ENCODE peak calls at places on chromosomes 1 and 21, in six cellular contexts. One of them, this sample, is unnamed.

GRCh38 chr1:101238041-101238515 is 1.3 kb downstream of the S1PR1 start:
- DNase-seq in stomach: no peak
- DNase-seq in heart left ventricle: no peak
- DNase-seq in NB4: no peak
- DNase-seq in HepG2: no peak
- DNase-seq in tibial artery: no peak
- DNase-seq in this sample: no peak

GRCh38 chr1:236808564-236809130 is 13.6 kb downstream of the MTR start:
- DNase-seq in stomach: no peak
- DNase-seq in heart left ventricle: no peak
- DNase-seq in NB4: no peak
- DNase-seq in HepG2: peak
- DNase-seq in tibial artery: no peak
- DNase-seq in this sample: no peak

GRCh38 chr1:234734412-234734835 is 124.4 kb upstream of the IRF2BP2 start:
- DNase-seq in stomach: no peak
- DNase-seq in heart left ventricle: no peak
- DNase-seq in NB4: no peak
- DNase-seq in HepG2: no peak
- DNase-seq in tibial artery: no peak
- DNase-seq in this sample: no peak

GRCh38 chr21:28516996-28517592 is 475.6 kb downstream of the LTN1 start:
- DNase-seq in stomach: peak
- DNase-seq in heart left ventricle: peak
- DNase-seq in NB4: peak
- DNase-seq in HepG2: peak
- DNase-seq in tibial artery: peak
- DNase-seq in this sample: peak

GRCh38 chr1:112704908-112705627 is 1.9 kb downstream of the RHOC start:
- DNase-seq in stomach: peak
- DNase-seq in heart left ventricle: peak
- DNase-seq in NB4: peak
- DNase-seq in HepG2: peak
- DNase-seq in tibial artery: peak
- DNase-seq in this sample: peak

GRCh38 chr1:163069142-163069541 is at the start of gene RGS4:
- DNase-seq in stomach: peak
- DNase-seq in heart left ventricle: peak
- DNase-seq in NB4: peak
- DNase-seq in HepG2: peak
- DNase-seq in tibial artery: peak
- DNase-seq in this sample: peak

GRCh38 chr1:207172885-207173284 is 68.9 kb downstream of the C4BPA start:
- DNase-seq in stomach: no peak
- DNase-seq in heart left ventricle: no peak
- DNase-seq in NB4: peak
- DNase-seq in HepG2: no peak
- DNase-seq in tibial artery: no peak
- DNase-seq in this sample: no peak

GRCh38 chr1:107536266-107536665 is 395.4 kb downstream of the NTNG1 start:
- DNase-seq in stomach: peak
- DNase-seq in heart left ventricle: no peak
- DNase-seq in NB4: no peak
- DNase-seq in HepG2: no peak
- DNase-seq in tibial artery: no peak
- DNase-seq in this sample: peak

GRCh38 chr1:36322786-36323635 is 434 bp downstream of the EVA1B start:
- DNase-seq in stomach: peak
- DNase-seq in heart left ventricle: peak
- DNase-seq in NB4: peak
- DNase-seq in HepG2: no peak
- DNase-seq in tibial artery: peak
- DNase-seq in this sample: peak

GRCh38 chr21:25999935-26000582 is 170.5 kb downstream of the APP start:
- DNase-seq in stomach: no peak
- DNase-seq in heart left ventricle: no peak
- DNase-seq in NB4: no peak
- DNase-seq in HepG2: no peak
- DNase-seq in tibial artery: no peak
- DNase-seq in this sample: no peak

GRCh38 chr1:231918239-231919015 is 291.8 kb downstream of the DISC1 start:
- DNase-seq in stomach: no peak
- DNase-seq in heart left ventricle: no peak
- DNase-seq in NB4: no peak
- DNase-seq in HepG2: no peak
- DNase-seq in tibial artery: no peak
- DNase-seq in this sample: peak

GRCh38 chr1:61951731-61952585 is 209.7 kb downstream of the PATJ start:
- DNase-seq in stomach: no peak
- DNase-seq in heart left ventricle: no peak
- DNase-seq in NB4: no peak
- DNase-seq in HepG2: no peak
- DNase-seq in tibial artery: no peak
- DNase-seq in this sample: peak

GRCh38 chr1:3137111-3138100 is 68.4 kb downstream of the PRDM16 start:
- DNase-seq in stomach: no peak
- DNase-seq in heart left ventricle: no peak
- DNase-seq in NB4: no peak
- DNase-seq in HepG2: no peak
- DNase-seq in tibial artery: no peak
- DNase-seq in this sample: no peak

GRCh38 chr1:200279810-200280411 is 129.9 kb downstream of the ZNF281 start:
- DNase-seq in stomach: peak
- DNase-seq in heart left ventricle: no peak
- DNase-seq in NB4: peak
- DNase-seq in HepG2: peak
- DNase-seq in tibial artery: peak
- DNase-seq in this sample: peak

GRCh38 chr1:182633657-182634281 is 29.6 kb upstream of the RGS16 start:
- DNase-seq in stomach: no peak
- DNase-seq in heart left ventricle: no peak
- DNase-seq in NB4: peak
- DNase-seq in HepG2: no peak
- DNase-seq in tibial artery: no peak
- DNase-seq in this sample: no peak

GRCh38 chr1:47241114-47242113 is 9.4 kb upstream of the TAL1 start:
- DNase-seq in stomach: no peak
- DNase-seq in heart left ventricle: no peak
- DNase-seq in NB4: no peak
- DNase-seq in HepG2: no peak
- DNase-seq in tibial artery: no peak
- DNase-seq in this sample: no peak

GRCh38 chr1:227959325-227959860 is 11.7 kb upstream of the WNT9A start:
- DNase-seq in stomach: peak
- DNase-seq in heart left ventricle: no peak
- DNase-seq in NB4: no peak
- DNase-seq in HepG2: no peak
- DNase-seq in tibial artery: no peak
- DNase-seq in this sample: no peak

GRCh38 chr1:7042322-7043231 is 257.3 kb downstream of the CAMTA1 start:
- DNase-seq in stomach: no peak
- DNase-seq in heart left ventricle: no peak
- DNase-seq in NB4: peak
- DNase-seq in HepG2: peak
- DNase-seq in tibial artery: no peak
- DNase-seq in this sample: peak

GRCh38 chr1:47482783-47483182 is 44.9 kb downstream of the FOXD2 start:
- DNase-seq in stomach: no peak
- DNase-seq in heart left ventricle: no peak
- DNase-seq in NB4: peak
- DNase-seq in HepG2: no peak
- DNase-seq in tibial artery: no peak
- DNase-seq in this sample: no peak

GRCh38 chr1:30908446-30908885 is at the start of gene SDC3:
- DNase-seq in stomach: peak
- DNase-seq in heart left ventricle: no peak
- DNase-seq in NB4: no peak
- DNase-seq in HepG2: no peak
- DNase-seq in tibial artery: peak
- DNase-seq in this sample: no peak

GRCh38 chr1:219312967-219313366 is 139.3 kb downstream of the LYPLAL1 start:
- DNase-seq in stomach: no peak
- DNase-seq in heart left ventricle: no peak
- DNase-seq in NB4: no peak
- DNase-seq in HepG2: peak
- DNase-seq in tibial artery: no peak
- DNase-seq in this sample: peak

GRCh38 chr1:10796029-10796944 is at the start of gene CASZ1:
- DNase-seq in stomach: peak
- DNase-seq in heart left ventricle: peak
- DNase-seq in NB4: peak
- DNase-seq in HepG2: peak
- DNase-seq in tibial artery: peak
- DNase-seq in this sample: peak

GRCh38 chr1:102970496-102971078 is 137.7 kb downstream of the COL11A1 start:
- DNase-seq in stomach: no peak
- DNase-seq in heart left ventricle: no peak
- DNase-seq in NB4: peak
- DNase-seq in HepG2: peak
- DNase-seq in tibial artery: no peak
- DNase-seq in this sample: peak

GRCh38 chr1:99527078-99527477 is 118.8 kb upstream of the PALMD start:
- DNase-seq in stomach: no peak
- DNase-seq in heart left ventricle: no peak
- DNase-seq in NB4: peak
- DNase-seq in HepG2: peak
- DNase-seq in tibial artery: no peak
- DNase-seq in this sample: no peak

GRCh38 chr1:184621262-184621661 is 133.4 kb downstream of the EDEM3 start:
- DNase-seq in stomach: no peak
- DNase-seq in heart left ventricle: no peak
- DNase-seq in NB4: no peak
- DNase-seq in HepG2: no peak
- DNase-seq in tibial artery: peak
- DNase-seq in this sample: peak

GRCh38 chr1:161487483-161487827 is 17.8 kb upstream of the FCGR2A start:
- DNase-seq in stomach: no peak
- DNase-seq in heart left ventricle: peak
- DNase-seq in NB4: no peak
- DNase-seq in HepG2: no peak
- DNase-seq in tibial artery: peak
- DNase-seq in this sample: peak

GRCh38 chr1:6519935-6520621 is 28.6 kb upstream of the PLEKHG5 start:
- DNase-seq in stomach: no peak
- DNase-seq in heart left ventricle: no peak
- DNase-seq in NB4: peak
- DNase-seq in HepG2: no peak
- DNase-seq in tibial artery: no peak
- DNase-seq in this sample: peak

GRCh38 chr1:8415526-8416278 is 97.8 kb downstream of the SLC45A1 start:
- DNase-seq in stomach: peak
- DNase-seq in heart left ventricle: no peak
- DNase-seq in NB4: no peak
- DNase-seq in HepG2: no peak
- DNase-seq in tibial artery: no peak
- DNase-seq in this sample: no peak
- H3K4me3 ChIP-seq in stomach: no peak
- H3K4me3 ChIP-seq in heart left ventricle: no peak
- H3K4me3 ChIP-seq in NB4: no peak
- H3K4me3 ChIP-seq in HepG2: no peak
- H3K4me3 ChIP-seq in tibial artery: peak
- H3K4me3 ChIP-seq in this sample: no peak

GRCh38 chr1:87683557-87683956 is 354.9 kb downstream of the LMO4 start:
- DNase-seq in stomach: no peak
- DNase-seq in heart left ventricle: no peak
- DNase-seq in NB4: no peak
- DNase-seq in HepG2: no peak
- DNase-seq in tibial artery: no peak
- DNase-seq in this sample: no peak
- H3K4me3 ChIP-seq in stomach: peak
- H3K4me3 ChIP-seq in heart left ventricle: peak
- H3K4me3 ChIP-seq in NB4: no peak
- H3K4me3 ChIP-seq in HepG2: no peak
- H3K4me3 ChIP-seq in tibial artery: peak
- H3K4me3 ChIP-seq in this sample: peak

GRCh38 chr1:212700892-212701819 is 1.5 kb upstream of the BATF3 start:
- DNase-seq in stomach: peak
- DNase-seq in heart left ventricle: peak
- DNase-seq in NB4: peak
- DNase-seq in HepG2: no peak
- DNase-seq in tibial artery: peak
- DNase-seq in this sample: peak
- H3K4me3 ChIP-seq in stomach: peak
- H3K4me3 ChIP-seq in heart left ventricle: peak
- H3K4me3 ChIP-seq in NB4: peak
- H3K4me3 ChIP-seq in HepG2: peak
- H3K4me3 ChIP-seq in tibial artery: peak
- H3K4me3 ChIP-seq in this sample: peak

GRCh38 chr1:45583264-45583665 is 576 bp upstream of the NASP start:
- DNase-seq in stomach: peak
- DNase-seq in heart left ventricle: peak
- DNase-seq in NB4: peak
- DNase-seq in HepG2: peak
- DNase-seq in tibial artery: peak
- DNase-seq in this sample: peak

GRCh38 chr1:45585110-45585426 is 1.2 kb downstream of the NASP start:
- DNase-seq in stomach: no peak
- DNase-seq in heart left ventricle: no peak
- DNase-seq in NB4: no peak
- DNase-seq in HepG2: no peak
- DNase-seq in tibial artery: no peak
- DNase-seq in this sample: no peak

GRCh38 chr1:45583666-45584350 is at the start of gene NASP:
- DNase-seq in stomach: peak
- DNase-seq in heart left ventricle: peak
- DNase-seq in NB4: peak
- DNase-seq in HepG2: peak
- DNase-seq in tibial artery: peak
- DNase-seq in this sample: peak

GRCh38 chr1:45585496-45586075 is 1.7 kb downstream of the NASP start:
- DNase-seq in stomach: no peak
- DNase-seq in heart left ventricle: no peak
- DNase-seq in NB4: no peak
- DNase-seq in HepG2: no peak
- DNase-seq in tibial artery: no peak
- DNase-seq in this sample: no peak

DNA sequence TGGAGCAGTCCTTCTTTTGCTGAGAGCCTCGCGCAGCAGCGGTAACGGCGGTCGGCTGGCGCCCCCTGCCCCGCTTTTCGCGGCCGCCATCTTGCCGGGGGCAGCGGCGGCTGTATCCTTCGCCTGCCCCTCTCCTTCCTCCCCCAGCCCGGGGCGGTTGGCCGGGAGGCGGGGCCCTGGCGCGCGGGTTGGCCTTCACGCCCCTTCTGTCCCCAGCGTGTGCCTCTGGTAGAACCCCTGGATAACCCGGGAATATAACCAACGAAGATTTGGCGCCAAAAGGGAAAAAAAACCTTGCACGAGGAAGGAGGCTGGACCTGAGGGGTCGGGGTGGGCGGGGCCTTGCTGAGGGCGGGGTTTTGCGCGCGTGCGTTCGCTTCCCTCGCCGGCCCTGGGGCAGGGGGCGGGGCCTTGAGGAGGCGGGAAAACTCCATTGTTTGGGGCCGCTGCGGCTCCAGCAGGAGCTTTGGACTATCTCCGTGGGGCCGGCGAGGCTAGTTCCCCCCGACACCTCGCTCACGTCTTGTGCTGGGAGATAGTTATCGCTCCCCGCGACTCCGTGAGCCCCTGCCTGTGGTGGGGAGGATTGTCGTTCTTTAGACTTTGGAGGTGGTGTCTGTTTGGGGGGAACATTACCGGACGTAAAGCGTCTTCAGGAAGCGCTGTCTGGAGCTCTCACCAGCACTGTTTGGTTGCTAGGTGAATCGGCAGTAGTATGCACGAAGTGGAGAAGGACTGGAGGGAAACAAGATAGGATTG is 689 bp downstream of the NASP start:
- DNase-seq in stomach: peak
- DNase-seq in heart left ventricle: peak
- DNase-seq in NB4: peak
- DNase-seq in HepG2: peak
- DNase-seq in tibial artery: peak
- DNase-seq in this sample: peak
- H3K4me3 ChIP-seq in stomach: peak
- H3K4me3 ChIP-seq in heart left ventricle: peak
- H3K4me3 ChIP-seq in NB4: peak
- H3K4me3 ChIP-seq in HepG2: peak
- H3K4me3 ChIP-seq in tibial artery: peak
- H3K4me3 ChIP-seq in this sample: peak